ENCODE peak calls at places on chromosomes 12 and 14, in seven cellular contexts. B is EL; X is DMS 273 treated with DMSO at 0.1 percent for 48 hours; O is EH; Z is CD8-positive, alpha-beta T cell; Q is activated CD4-positive, alpha-beta T cell treated with anti-CD3 and anti-CD28 coated beads for 24 hours; P is activated CD4-positive, alpha-beta memory T cell treated with anti-CD3 and anti-CD28 coated beads, Interleukin-2, amount 10 ng/mL, durations not matched to agents 7 days and 5 days. M is an unnamed sample.

GRCh38 chr14:65333926-65334687 is 78.4 kb upstream of the FUT8 start:
- DNase-seq in Q (no peak), O (peak; percentile 92), B (peak; percentile 88), X (no peak), P (no peak), Z (no peak), M (no peak)

GRCh38 chr12:48285751-48286650 is 64.7 kb downstream of the ZNF641 start:
- DNase-seq in O (no peak), P (peak; percentile 27), Q (no peak), B (no peak), Z (no peak), X (no peak), M (peak; percentile 37)

GRCh38 chr12:109753959-109754358 is 40.3 kb downstream of the FAM222A start:
- DNase-seq in Q (no peak), X (no peak), P (no peak), B (no peak), O (no peak), Z (no peak), M (no peak)

GRCh38 chr12:69008510-69008909 is 75.5 kb upstream of the CPM start:
- DNase-seq in Z (no peak), P (no peak), Q (no peak), X (no peak), B (no peak), O (no peak), M (no peak)

GRCh38 chr14:23160924-23161522 is 22.4 kb downstream of the SLC7A8 start:
- DNase-seq in X (peak; percentile 67), O (peak; percentile 71), P (no peak), B (peak; percentile 43), Z (no peak), Q (no peak), M (no peak)

GRCh38 chr12:33322519-33322918 is 117.1 kb downstream of the SYT10 start:
- DNase-seq in B (no peak), X (no peak), Z (no peak), P (no peak), O (no peak), Q (no peak), M (no peak)

GRCh38 chr12:45781080-45781479 is 51.6 kb downstream of the ARID2 start:
- DNase-seq in O (no peak), B (no peak), X (no peak), Z (no peak), Q (no peak), P (no peak), M (no peak)

GRCh38 chr12:78034025-78034424 is 203.3 kb downstream of the NAV3 start:
- DNase-seq in O (peak; percentile 32), B (peak; percentile 8), X (no peak), Z (no peak), P (no peak), Q (no peak), M (no peak)

GRCh38 chr14:64296561-64296960 is 2.4 kb upstream of the ESR2 start:
- DNase-seq in Z (no peak), O (no peak), P (no peak), X (no peak), Q (no peak), B (no peak), M (peak; percentile 42)

GRCh38 chr12:76697849-76698248 is 66.1 kb upstream of the ZDHHC17 start:
- DNase-seq in X (no peak), Z (no peak), Q (no peak), B (no peak), P (no peak), O (peak; percentile 33), M (no peak)

GRCh38 chr12:57897296-57897974 is 43.9 kb upstream of the ATP23 start:
- DNase-seq in Q (no peak), B (no peak), O (no peak), X (no peak), P (no peak), Z (no peak), M (no peak)

GRCh38 chr12:87779016-87779415 is 250.2 kb downstream of the C12orf50 start:
- DNase-seq in O (no peak), Z (no peak), B (peak; percentile 25), Q (no peak), X (no peak), P (no peak), M (no peak)

GRCh38 chr12:124296295-124296915 is 1.5 kb downstream of the RFLNA start:
- DNase-seq in P (no peak), X (no peak), Z (no peak), O (no peak), B (no peak), Q (no peak), M (no peak)

GRCh38 chr14:100415226-100415625 is 92.1 kb downstream of the SLC25A47 start:
- DNase-seq in O (no peak), X (no peak), Z (no peak), B (no peak), Q (no peak), P (no peak), M (no peak)

M was measured in CD4-positive, CD25-positive, alpha-beta regulatory T cell.